ENCODE peak calls at places on chromosomes 6 and 20, in six cellular contexts. One of them, this sample, is unnamed.

GRCh38 chr6:170286246-170286933 is 4.5 kb downstream of the DLL1 start:
- DNase-seq in esophagus squamous epithelium: no peak
- DNase-seq in Peyer's patch: peak
- DNase-seq in breast epithelium: no peak
- DNase-seq in GM12865: no peak
- DNase-seq in AG10803: no peak
- DNase-seq in this sample: no peak

GRCh38 chr6:79377830-79378460 is 143.5 kb upstream of the HMGN3 start:
- DNase-seq in esophagus squamous epithelium: no peak
- DNase-seq in AG10803: no peak
- DNase-seq in breast epithelium: no peak
- DNase-seq in GM12865: peak
- DNase-seq in Peyer's patch: no peak
- DNase-seq in this sample: peak

GRCh38 chr6:82567621-82568020 is 204.0 kb downstream of the TPBG start:
- DNase-seq in GM12865: no peak
- DNase-seq in esophagus squamous epithelium: no peak
- DNase-seq in AG10803: no peak
- DNase-seq in breast epithelium: no peak
- DNase-seq in Peyer's patch: no peak
- DNase-seq in this sample: peak

GRCh38 chr20:47917549-47918070 is 132.3 kb upstream of the SULF2 start:
- DNase-seq in breast epithelium: no peak
- DNase-seq in esophagus squamous epithelium: no peak
- DNase-seq in GM12865: no peak
- DNase-seq in Peyer's patch: no peak
- DNase-seq in AG10803: no peak
- DNase-seq in this sample: no peak

GRCh38 chr6:10351678-10352220 is 63.1 kb downstream of the TFAP2A start:
- DNase-seq in GM12865: no peak
- DNase-seq in AG10803: no peak
- DNase-seq in Peyer's patch: no peak
- DNase-seq in esophagus squamous epithelium: no peak
- DNase-seq in breast epithelium: no peak
- DNase-seq in this sample: no peak

GRCh38 chr6:167993169-167993568 is 4.3 kb upstream of the KIF25 start:
- DNase-seq in AG10803: no peak
- DNase-seq in esophagus squamous epithelium: no peak
- DNase-seq in Peyer's patch: no peak
- DNase-seq in breast epithelium: no peak
- DNase-seq in GM12865: no peak
- DNase-seq in this sample: no peak

GRCh38 chr20:61810709-61811565 is 254.7 kb downstream of the TAF4 start:
- DNase-seq in Peyer's patch: no peak
- DNase-seq in breast epithelium: no peak
- DNase-seq in esophagus squamous epithelium: no peak
- DNase-seq in GM12865: no peak
- DNase-seq in AG10803: no peak
- DNase-seq in this sample: no peak

GRCh38 chr6:40042232-40042631 is 108.0 kb upstream of the MOCS1 start:
- DNase-seq in esophagus squamous epithelium: no peak
- DNase-seq in AG10803: no peak
- DNase-seq in Peyer's patch: no peak
- DNase-seq in GM12865: no peak
- DNase-seq in breast epithelium: no peak
- DNase-seq in this sample: no peak

GRCh38 chr20:4809707-4810106 is 88.0 kb downstream of the PRND start:
- DNase-seq in breast epithelium: no peak
- DNase-seq in AG10803: no peak
- DNase-seq in Peyer's patch: peak
- DNase-seq in GM12865: peak
- DNase-seq in esophagus squamous epithelium: no peak
- DNase-seq in this sample: no peak

GRCh38 chr20:11159728-11160127 is 485.9 kb upstream of the JAG1 start:
- DNase-seq in AG10803: peak
- DNase-seq in breast epithelium: no peak
- DNase-seq in GM12865: peak
- DNase-seq in esophagus squamous epithelium: no peak
- DNase-seq in Peyer's patch: no peak
- DNase-seq in this sample: peak

GRCh38 chr20:38321959-38322598 is 18.1 kb downstream of the BPI start:
- DNase-seq in Peyer's patch: no peak
- DNase-seq in breast epithelium: no peak
- DNase-seq in GM12865: peak
- DNase-seq in AG10803: peak
- DNase-seq in esophagus squamous epithelium: no peak
- DNase-seq in this sample: peak

GRCh38 chr6:97048771-97049170 is 124.2 kb downstream of the KLHL32 start:
- DNase-seq in esophagus squamous epithelium: no peak
- DNase-seq in GM12865: no peak
- DNase-seq in Peyer's patch: no peak
- DNase-seq in AG10803: no peak
- DNase-seq in breast epithelium: no peak
- DNase-seq in this sample: no peak

GRCh38 chr6:44594471-44594870 is 207.0 kb downstream of the CDC5L start:
- DNase-seq in esophagus squamous epithelium: no peak
- DNase-seq in breast epithelium: no peak
- DNase-seq in AG10803: no peak
- DNase-seq in GM12865: no peak
- DNase-seq in Peyer's patch: no peak
- DNase-seq in this sample: no peak

GRCh38 chr20:53929974-53930650 is 140.3 kb downstream of the BCAS1 start:
- DNase-seq in AG10803: no peak
- DNase-seq in esophagus squamous epithelium: no peak
- DNase-seq in GM12865: peak
- DNase-seq in Peyer's patch: no peak
- DNase-seq in breast epithelium: no peak
- DNase-seq in this sample: no peak

GRCh38 chr6:106385530-106385929 is 25.0 kb downstream of the CRYBG1 start:
- DNase-seq in esophagus squamous epithelium: no peak
- DNase-seq in GM12865: no peak
- DNase-seq in breast epithelium: no peak
- DNase-seq in Peyer's patch: no peak
- DNase-seq in AG10803: no peak
- DNase-seq in this sample: no peak

GRCh38 chr20:32019563-32020463 is 9.6 kb downstream of the CCM2L start:
- DNase-seq in esophagus squamous epithelium: no peak
- DNase-seq in Peyer's patch: no peak
- DNase-seq in breast epithelium: no peak
- DNase-seq in GM12865: no peak
- DNase-seq in AG10803: no peak
- DNase-seq in this sample: no peak

GRCh38 chr20:15491564-15491963 is 1081.7 kb downstream of the KIF16B start:
- DNase-seq in esophagus squamous epithelium: no peak
- DNase-seq in Peyer's patch: no peak
- DNase-seq in GM12865: peak
- DNase-seq in AG10803: no peak
- DNase-seq in breast epithelium: no peak
- DNase-seq in this sample: no peak

GRCh38 chr6:150478651-150479498 is 110.1 kb downstream of the IYD start:
- DNase-seq in GM12865: no peak
- DNase-seq in breast epithelium: no peak
- DNase-seq in AG10803: no peak
- DNase-seq in esophagus squamous epithelium: no peak
- DNase-seq in Peyer's patch: no peak
- DNase-seq in this sample: no peak

GRCh38 chr6:136822051-136822378 is 377 bp upstream of the PEX7 start:
- DNase-seq in breast epithelium: no peak
- DNase-seq in GM12865: no peak
- DNase-seq in esophagus squamous epithelium: no peak
- DNase-seq in AG10803: peak
- DNase-seq in Peyer's patch: no peak
- DNase-seq in this sample: peak

GRCh38 chr6:27294409-27294808 is 17.7 kb downstream of the POM121L2 start:
- DNase-seq in GM12865: no peak
- DNase-seq in breast epithelium: no peak
- DNase-seq in AG10803: no peak
- DNase-seq in esophagus squamous epithelium: no peak
- DNase-seq in Peyer's patch: no peak
- DNase-seq in this sample: no peak

GRCh38 chr20:51910202-51911050 is 108.1 kb upstream of the SALL4 start:
- DNase-seq in GM12865: no peak
- DNase-seq in AG10803: peak
- DNase-seq in breast epithelium: no peak
- DNase-seq in Peyer's patch: no peak
- DNase-seq in esophagus squamous epithelium: no peak
- DNase-seq in this sample: no peak

GRCh38 chr6:113359155-113360140 is 497.7 kb upstream of the MARCKS start:
- DNase-seq in AG10803: peak
- DNase-seq in esophagus squamous epithelium: no peak
- DNase-seq in breast epithelium: no peak
- DNase-seq in Peyer's patch: no peak
- DNase-seq in GM12865: no peak
- DNase-seq in this sample: peak

GRCh38 chr6:90790696-90791095 is 203.8 kb upstream of the MAP3K7 start:
- DNase-seq in GM12865: no peak
- DNase-seq in Peyer's patch: no peak
- DNase-seq in breast epithelium: no peak
- DNase-seq in AG10803: peak
- DNase-seq in esophagus squamous epithelium: no peak
- DNase-seq in this sample: peak

GRCh38 chr6:12384417-12384912 is 94.3 kb downstream of the EDN1 start:
- DNase-seq in Peyer's patch: no peak
- DNase-seq in breast epithelium: no peak
- DNase-seq in GM12865: no peak
- DNase-seq in esophagus squamous epithelium: no peak
- DNase-seq in AG10803: no peak
- DNase-seq in this sample: no peak

GRCh38 chr6:116528800-116529199 is 16.7 kb downstream of the TRAPPC3L start:
- DNase-seq in Peyer's patch: no peak
- DNase-seq in breast epithelium: no peak
- DNase-seq in GM12865: no peak
- DNase-seq in esophagus squamous epithelium: no peak
- DNase-seq in AG10803: no peak
- DNase-seq in this sample: no peak

GRCh38 chr20:12053348-12053747 is 135.7 kb downstream of the BTBD3 start:
- DNase-seq in GM12865: no peak
- DNase-seq in AG10803: peak
- DNase-seq in Peyer's patch: no peak
- DNase-seq in breast epithelium: no peak
- DNase-seq in esophagus squamous epithelium: no peak
- DNase-seq in this sample: peak

GRCh38 chr6:131807644-131808459 is at the start of gene ENPP1:
- DNase-seq in Peyer's patch: peak
- DNase-seq in GM12865: peak
- DNase-seq in breast epithelium: peak
- DNase-seq in esophagus squamous epithelium: no peak
- DNase-seq in AG10803: peak
- DNase-seq in this sample: peak

GRCh38 chr6:133889557-133890301 is 816 bp downstream of the TCF21 start:
- DNase-seq in GM12865: no peak
- DNase-seq in AG10803: peak
- DNase-seq in esophagus squamous epithelium: no peak
- DNase-seq in Peyer's patch: no peak
- DNase-seq in breast epithelium: no peak
- DNase-seq in this sample: no peak

DNA sequence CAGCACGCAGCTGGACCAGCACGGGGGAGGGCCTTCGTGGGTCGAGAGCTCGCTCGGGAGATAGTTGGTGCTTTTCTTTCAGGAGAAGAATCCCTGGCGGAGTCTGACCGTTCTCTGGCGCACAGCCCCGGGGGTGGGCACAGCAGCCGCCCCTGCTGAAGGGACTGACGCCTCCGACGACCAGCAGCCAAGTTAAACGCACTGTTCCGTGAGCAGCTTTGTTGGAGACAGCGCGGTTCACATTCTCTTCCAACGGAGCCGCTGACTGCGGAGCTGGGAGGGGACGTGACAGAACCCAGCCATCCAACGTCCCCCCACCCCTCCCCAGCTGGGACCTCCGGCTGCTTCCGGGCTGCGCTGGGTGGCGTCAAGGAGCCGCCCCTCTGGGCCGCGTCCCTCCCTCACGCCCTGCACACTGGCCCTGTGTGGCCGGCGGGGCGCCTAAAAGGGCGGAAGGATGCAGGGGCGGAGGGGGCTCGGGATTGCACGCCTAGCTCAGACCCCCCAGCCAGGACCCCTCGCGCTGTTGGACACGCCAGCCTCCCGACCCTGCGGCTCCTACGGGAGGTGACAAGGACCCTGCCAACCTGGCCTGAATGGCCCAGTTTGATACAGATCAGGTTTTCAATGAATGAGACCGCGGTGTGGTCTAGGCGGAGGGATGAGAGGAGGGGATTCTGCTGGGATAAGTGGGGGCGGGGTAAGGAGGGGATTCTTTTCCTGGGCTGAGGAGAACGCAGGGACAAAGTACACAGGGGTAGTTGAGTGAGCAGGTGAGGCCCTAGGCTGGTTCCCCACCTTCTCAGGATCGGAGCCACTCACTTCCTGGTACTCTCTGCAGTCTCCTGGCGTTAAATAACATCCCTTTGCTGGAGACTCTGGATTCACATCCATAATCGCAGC is 36.4 kb upstream of the KHDC1 start:
- DNase-seq in esophagus squamous epithelium: no peak
- DNase-seq in GM12865: no peak
- DNase-seq in Peyer's patch: no peak
- DNase-seq in AG10803: no peak
- DNase-seq in breast epithelium: no peak
- DNase-seq in this sample: no peak
- H3K4me3 ChIP-seq in esophagus squamous epithelium: peak
- H3K4me3 ChIP-seq in GM12865: no peak
- H3K4me3 ChIP-seq in Peyer's patch: peak
- H3K4me3 ChIP-seq in AG10803: peak
- H3K4me3 ChIP-seq in breast epithelium: peak
- H3K4me3 ChIP-seq in this sample: peak

GRCh38 chr6:54267798-54268197 is 40.4 kb upstream of the TINAG start:
- DNase-seq in esophagus squamous epithelium: no peak
- DNase-seq in GM12865: peak
- DNase-seq in breast epithelium: no peak
- DNase-seq in Peyer's patch: peak
- DNase-seq in AG10803: peak
- DNase-seq in this sample: peak
- TF ChIP-seq CTCF in esophagus squamous epithelium: no peak
- TF ChIP-seq CTCF in GM12865: peak
- TF ChIP-seq CTCF in breast epithelium: no peak
- TF ChIP-seq CTCF in Peyer's patch: peak
- TF ChIP-seq CTCF in AG10803: peak
- TF ChIP-seq CTCF in this sample: peak

GRCh38 chr20:45361794-45362193 is 1.2 kb upstream of the SYS1 start:
- DNase-seq in breast epithelium: no peak
- DNase-seq in GM12865: no peak
- DNase-seq in esophagus squamous epithelium: no peak
- DNase-seq in Peyer's patch: no peak
- DNase-seq in AG10803: no peak
- DNase-seq in this sample: no peak
- H3K4me3 ChIP-seq in breast epithelium: no peak
- H3K4me3 ChIP-seq in GM12865: no peak
- H3K4me3 ChIP-seq in esophagus squamous epithelium: no peak
- H3K4me3 ChIP-seq in Peyer's patch: no peak
- H3K4me3 ChIP-seq in AG10803: no peak
- H3K4me3 ChIP-seq in this sample: no peak

GRCh38 chr6:135440087-135440792 is 57.3 kb downstream of the AHI1 start:
- DNase-seq in Peyer's patch: no peak
- DNase-seq in AG10803: no peak
- DNase-seq in esophagus squamous epithelium: no peak
- DNase-seq in breast epithelium: no peak
- DNase-seq in GM12865: peak
- DNase-seq in this sample: no peak

GRCh38 chr6:135439549-135439948 is 58.0 kb downstream of the AHI1 start:
- DNase-seq in GM12865: no peak
- DNase-seq in Peyer's patch: no peak
- DNase-seq in AG10803: no peak
- DNase-seq in breast epithelium: no peak
- DNase-seq in esophagus squamous epithelium: no peak
- DNase-seq in this sample: no peak

GRCh38 chr6:135434095-135434494 is 63.4 kb downstream of the AHI1 start:
- DNase-seq in breast epithelium: no peak
- DNase-seq in esophagus squamous epithelium: no peak
- DNase-seq in Peyer's patch: no peak
- DNase-seq in AG10803: no peak
- DNase-seq in GM12865: peak
- DNase-seq in this sample: no peak

GRCh38 chr6:135438907-135439535 is 58.5 kb downstream of the AHI1 start:
- DNase-seq in GM12865: peak
- DNase-seq in esophagus squamous epithelium: no peak
- DNase-seq in breast epithelium: no peak
- DNase-seq in Peyer's patch: no peak
- DNase-seq in AG10803: no peak
- DNase-seq in this sample: peak
- TF ChIP-seq CTCF in GM12865: peak
- TF ChIP-seq CTCF in esophagus squamous epithelium: no peak
- TF ChIP-seq CTCF in breast epithelium: no peak
- TF ChIP-seq CTCF in Peyer's patch: peak
- TF ChIP-seq CTCF in AG10803: peak
- TF ChIP-seq CTCF in this sample: peak